ENCODE peak calls at places on chromosomes 6 and 20, in four cellular contexts. S is K562, Z is GM12878, U is HepG2. A is an unnamed sample.

GRCh38 chr6:96620851-96621250 is 57.9 kb downstream of the FHL5 start:
- DNase-seq in U (no peak), Z (no peak), S (no peak), A (no peak)

GRCh38 chr6:135774006-135774405 is 77.5 kb upstream of the PDE7B start:
- DNase-seq in S (no peak), Z (no peak), U (no peak), A (no peak)

GRCh38 chr6:71367763-71368162 is 79.2 kb downstream of the OGFRL1 start:
- DNase-seq in S (no peak), U (no peak), Z (no peak), A (no peak)

GRCh38 chr6:53359843-53360834 is 11.4 kb upstream of the ELOVL5 start:
- DNase-seq in S (peak; percentile 37), U (peak; percentile 83), Z (no peak), A (no peak)

GRCh38 chr20:23391707-23392310 is 29.5 kb downstream of the NAPB start:
- DNase-seq in U (no peak), Z (no peak), S (no peak), A (no peak)

GRCh38 chr20:3172126-3172932 is 1.0 kb downstream of the LZTS3 start:
- DNase-seq in S (no peak), Z (no peak), U (no peak), A (no peak)

GRCh38 chr6:167970236-167970635 is 27.2 kb upstream of the KIF25 start:
- DNase-seq in U (no peak), S (no peak), Z (no peak), A (no peak)

GRCh38 chr6:24847402-24847801 is 48.7 kb upstream of the ARMH2 start:
- DNase-seq in S (no peak), U (no peak), Z (no peak), A (no peak)

GRCh38 chr6:126888727-126889725 is 229.4 kb upstream of the RSPO3 start:
- DNase-seq in S (no peak), U (no peak), Z (no peak), A (no peak)

GRCh38 chr6:166466178-166467122 is 83.7 kb upstream of the MPC1 start:
- DNase-seq in Z (no peak), U (no peak), S (no peak), A (no peak)

GRCh38 chr6:81895511-81896185 is 143.2 kb upstream of the TENT5A start:
- DNase-seq in U (peak; percentile 6), Z (no peak), S (no peak), A (no peak)

DNA sequence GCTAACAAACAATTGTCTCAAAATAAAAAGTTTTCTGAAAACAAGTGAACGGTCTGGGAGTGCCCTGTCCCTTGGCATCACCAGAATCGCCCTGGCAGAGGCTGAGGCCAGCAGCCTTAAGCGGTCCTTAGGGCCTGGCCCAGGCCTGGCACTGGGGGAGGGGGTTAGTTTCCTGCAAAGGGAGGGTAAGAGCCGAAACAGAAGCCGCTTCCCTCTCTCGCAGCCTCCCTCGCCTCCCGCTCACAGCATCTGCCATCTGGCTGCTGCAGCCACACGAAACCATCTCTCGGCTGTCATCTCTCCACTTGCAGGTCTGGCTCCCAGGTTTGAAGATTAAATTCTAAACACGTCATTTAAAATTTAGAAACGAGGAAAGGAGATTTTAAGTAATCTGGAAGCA is 31.5 kb downstream of the PMEPA1 start:
- DNase-seq in Z (no peak), U (no peak), S (no peak), A (no peak)
- TF ChIP-seq TCF7 in Z (no peak), U (no peak), S (no peak), A (no peak)

GRCh38 chr6:28008053-28008452 is 51.0 kb downstream of the OR2B6 start:
- DNase-seq in S (no peak), Z (no peak), U (no peak), A (no peak)

GRCh38 chr6:28010526-28010925 is 53.5 kb downstream of the OR2B6 start:
- DNase-seq in S (no peak), Z (no peak), U (no peak), A (no peak)

GRCh38 chr6:28005975-28006374 is 48.9 kb downstream of the OR2B6 start:
- DNase-seq in Z (no peak), U (no peak), S (no peak), A (no peak)

DNA sequence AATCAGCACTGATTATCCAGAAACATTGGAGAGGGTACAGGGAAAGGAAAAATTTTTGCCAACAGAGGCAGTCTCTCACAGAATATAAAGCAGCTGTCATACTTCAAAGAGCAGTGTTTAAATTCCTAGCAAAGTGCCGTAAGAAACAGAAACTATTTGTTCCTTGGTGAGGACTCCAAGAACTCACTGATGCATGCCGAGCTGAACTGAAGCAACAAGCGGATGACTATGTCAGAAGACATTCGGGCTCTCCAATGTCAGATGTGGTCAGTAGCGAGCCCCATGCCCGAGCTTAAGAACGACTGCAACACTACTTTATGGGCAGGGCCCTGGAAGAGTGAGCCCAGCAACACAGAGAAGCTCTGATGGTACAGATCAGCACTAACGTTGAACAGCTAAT is 54.7 kb downstream of the OR2B6 start:
- DNase-seq in U (no peak), S (no peak), Z (no peak), A (no peak)
- TF ChIP-seq TCF7 in U (no peak), S (no peak), Z (no peak), A (no peak)

GRCh38 chr20:10922941-10923340 is 249.1 kb upstream of the JAG1 start:
- DNase-seq in U (no peak), S (no peak), Z (no peak), A (no peak)

GRCh38 chr20:10925767-10926166 is 252.0 kb upstream of the JAG1 start:
- DNase-seq in Z (no peak), U (no peak), S (no peak), A (no peak)

GRCh38 chr20:10922521-10922920 is 248.7 kb upstream of the JAG1 start:
- DNase-seq in Z (no peak), U (no peak), S (no peak), A (no peak)

GRCh38 chr20:10927011-10927583 is 253.3 kb upstream of the JAG1 start:
- DNase-seq in S (no peak), U (no peak), Z (no peak), A (no peak)

GRCh38 chr20:10924628-10925266 is 250.9 kb upstream of the JAG1 start:
- DNase-seq in U (no peak), S (no peak), Z (no peak), A (no peak)
- TF ChIP-seq TCF7 in U (no peak), S (no peak), Z (no peak), A (no peak)

DNA sequence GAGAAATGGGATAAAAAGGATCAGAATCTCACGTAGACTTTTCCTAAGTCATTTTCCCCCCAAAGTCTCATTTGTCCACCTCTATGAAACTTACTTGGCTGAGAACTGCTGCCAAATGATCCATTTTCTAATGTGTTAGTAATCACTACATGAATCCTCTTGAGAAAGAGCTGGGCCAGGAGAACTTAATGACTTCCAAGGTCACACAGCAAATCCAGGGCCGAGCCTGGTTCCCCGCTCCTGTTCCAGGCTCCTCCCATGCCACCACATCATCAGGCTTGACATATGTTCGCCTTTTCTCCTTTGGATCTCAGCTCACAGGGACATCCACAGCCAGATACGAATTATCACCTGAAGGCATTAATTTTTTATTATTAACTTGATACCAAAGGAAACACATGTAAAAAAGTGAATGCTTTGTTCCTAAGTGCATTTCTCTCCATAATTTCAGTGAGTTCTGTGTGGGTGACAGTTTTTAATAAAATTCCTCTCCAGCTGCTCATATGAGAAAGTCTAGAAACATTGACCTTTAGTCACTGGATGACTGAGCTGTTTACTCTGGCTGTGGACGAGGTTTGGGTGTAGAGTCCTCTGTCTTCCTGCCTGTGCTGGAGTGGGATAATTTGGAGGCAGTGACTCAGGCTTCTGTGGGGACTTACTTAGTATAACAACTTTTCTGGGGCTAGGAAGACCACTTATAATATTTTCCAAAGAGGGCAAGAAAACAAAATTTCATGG is 276.3 kb downstream of the PAX1 start:
- DNase-seq in Z (no peak), U (peak; percentile 65), S (no peak), A (no peak)
- TF ChIP-seq TCF7 in Z (no peak), U (no peak), S (no peak), A (no peak)

GRCh38 chr6:160992323-160993314 is 1.1 kb downstream of the MAP3K4 start:
- DNase-seq in U (peak; percentile 79), S (peak; percentile 91), Z (no peak), A (peak; percentile 45)
- TF ChIP-seq TCF7 in U (no peak), S (no peak), Z (no peak), A (no peak)

GRCh38 chr20:50120935-50121693 is 8.2 kb upstream of the UBE2V1 start:
- DNase-seq in U (peak; percentile 84), Z (no peak), S (peak; percentile 37), A (peak; percentile 70)
- TF ChIP-seq TCF7 in U (no peak), Z (no peak), S (no peak), A (no peak)